ENCODE peak calls at places on chromosome 18, in four cellular contexts. One of them, this sample, is unnamed.

GRCh38 chr18:61833978-61834377 is 58.8 kb downstream of the RNF152 start:
- DNase-seq in K562: no peak
- DNase-seq in breast epithelium: no peak
- DNase-seq in stomach: no peak
- DNase-seq in this sample: no peak

GRCh38 chr18:9910709-9911108 is 3.1 kb upstream of the VAPA start:
- DNase-seq in K562: no peak
- DNase-seq in breast epithelium: no peak
- DNase-seq in stomach: no peak
- DNase-seq in this sample: no peak

GRCh38 chr18:77124452-77124922 is 8.1 kb downstream of the MBP start:
- DNase-seq in K562: no peak
- DNase-seq in breast epithelium: no peak
- DNase-seq in stomach: no peak
- DNase-seq in this sample: no peak

GRCh38 chr18:63177259-63177658 is 142.3 kb downstream of the BCL2 start:
- DNase-seq in K562: no peak
- DNase-seq in breast epithelium: no peak
- DNase-seq in stomach: no peak
- DNase-seq in this sample: no peak

GRCh38 chr18:55321268-55322175 is 266.5 kb downstream of the TCF4 start:
- DNase-seq in K562: no peak
- DNase-seq in breast epithelium: peak; percentile 61
- DNase-seq in stomach: peak; percentile 73
- DNase-seq in this sample: peak; percentile 94

GRCh38 chr18:67406678-67407077 is 109.8 kb downstream of the DSEL start:
- DNase-seq in K562: no peak
- DNase-seq in breast epithelium: no peak
- DNase-seq in stomach: no peak
- DNase-seq in this sample: no peak

GRCh38 chr18:6994719-6995430 is 122.7 kb downstream of the LAMA1 start:
- DNase-seq in K562: no peak
- DNase-seq in breast epithelium: no peak
- DNase-seq in stomach: no peak
- DNase-seq in this sample: no peak

GRCh38 chr18:42545825-42546224 is 569.7 kb downstream of the RIT2 start:
- DNase-seq in K562: no peak
- DNase-seq in breast epithelium: no peak
- DNase-seq in stomach: no peak
- DNase-seq in this sample: no peak

GRCh38 chr18:25459814-25460213 is 107.8 kb upstream of the ZNF521 start:
- DNase-seq in K562: no peak
- DNase-seq in breast epithelium: no peak
- DNase-seq in stomach: no peak
- DNase-seq in this sample: no peak

GRCh38 chr18:57630759-57631660 is 9.4 kb upstream of the NARS1 start:
- DNase-seq in K562: no peak
- DNase-seq in breast epithelium: no peak
- DNase-seq in stomach: no peak
- DNase-seq in this sample: no peak

GRCh38 chr18:64474279-64474678 is 325.4 kb upstream of the LINC00305 start:
- DNase-seq in K562: no peak
- DNase-seq in breast epithelium: no peak
- DNase-seq in stomach: no peak
- DNase-seq in this sample: no peak

GRCh38 chr18:46152436-46152807 is 48.2 kb downstream of the HAUS1 start:
- DNase-seq in K562: no peak
- DNase-seq in breast epithelium: peak; percentile 20
- DNase-seq in stomach: no peak
- DNase-seq in this sample: peak; percentile 36

GRCh38 chr18:45567123-45567522 is 48.2 kb upstream of the SLC14A2 start:
- DNase-seq in K562: no peak
- DNase-seq in breast epithelium: no peak
- DNase-seq in stomach: no peak
- DNase-seq in this sample: peak; percentile 67

GRCh38 chr18:7545734-7546133 is 21.4 kb upstream of the PTPRM start:
- DNase-seq in K562: no peak
- DNase-seq in breast epithelium: no peak
- DNase-seq in stomach: no peak
- DNase-seq in this sample: no peak

GRCh38 chr18:34321075-34321474 is 96.4 kb upstream of the NOL4 start:
- DNase-seq in K562: no peak
- DNase-seq in breast epithelium: no peak
- DNase-seq in stomach: no peak
- DNase-seq in this sample: no peak

GRCh38 chr18:59899298-59900221 is at the start of gene PMAIP1:
- DNase-seq in K562: peak; percentile 81
- DNase-seq in breast epithelium: peak; percentile 84
- DNase-seq in stomach: peak; percentile 89
- DNase-seq in this sample: peak; percentile 89

GRCh38 chr18:35998967-35999366 is 26.5 kb downstream of the RMP24 start:
- DNase-seq in K562: peak; percentile 40
- DNase-seq in breast epithelium: no peak
- DNase-seq in stomach: no peak
- DNase-seq in this sample: no peak

GRCh38 chr18:30248061-30248460 is 794.5 kb downstream of the DSC3 start:
- DNase-seq in K562: no peak
- DNase-seq in breast epithelium: no peak
- DNase-seq in stomach: no peak
- DNase-seq in this sample: no peak

GRCh38 chr18:3008546-3008945 is 4.4 kb downstream of the LPIN2 start:
- DNase-seq in K562: no peak
- DNase-seq in breast epithelium: no peak
- DNase-seq in stomach: no peak
- DNase-seq in this sample: no peak

GRCh38 chr18:62880673-62881364 is 165.5 kb downstream of the PHLPP1 start:
- DNase-seq in K562: no peak
- DNase-seq in breast epithelium: no peak
- DNase-seq in stomach: no peak
- DNase-seq in this sample: no peak

GRCh38 chr18:58823385-58823784 is 41.3 kb upstream of the ZNF532 start:
- DNase-seq in K562: no peak
- DNase-seq in breast epithelium: no peak
- DNase-seq in stomach: no peak
- DNase-seq in this sample: no peak
- TF ChIP-seq POLR2AphosphoS5 in K562: no peak
- TF ChIP-seq POLR2AphosphoS5 in breast epithelium: no peak
- TF ChIP-seq POLR2AphosphoS5 in stomach: no peak
- TF ChIP-seq POLR2AphosphoS5 in this sample: no peak

DNA sequence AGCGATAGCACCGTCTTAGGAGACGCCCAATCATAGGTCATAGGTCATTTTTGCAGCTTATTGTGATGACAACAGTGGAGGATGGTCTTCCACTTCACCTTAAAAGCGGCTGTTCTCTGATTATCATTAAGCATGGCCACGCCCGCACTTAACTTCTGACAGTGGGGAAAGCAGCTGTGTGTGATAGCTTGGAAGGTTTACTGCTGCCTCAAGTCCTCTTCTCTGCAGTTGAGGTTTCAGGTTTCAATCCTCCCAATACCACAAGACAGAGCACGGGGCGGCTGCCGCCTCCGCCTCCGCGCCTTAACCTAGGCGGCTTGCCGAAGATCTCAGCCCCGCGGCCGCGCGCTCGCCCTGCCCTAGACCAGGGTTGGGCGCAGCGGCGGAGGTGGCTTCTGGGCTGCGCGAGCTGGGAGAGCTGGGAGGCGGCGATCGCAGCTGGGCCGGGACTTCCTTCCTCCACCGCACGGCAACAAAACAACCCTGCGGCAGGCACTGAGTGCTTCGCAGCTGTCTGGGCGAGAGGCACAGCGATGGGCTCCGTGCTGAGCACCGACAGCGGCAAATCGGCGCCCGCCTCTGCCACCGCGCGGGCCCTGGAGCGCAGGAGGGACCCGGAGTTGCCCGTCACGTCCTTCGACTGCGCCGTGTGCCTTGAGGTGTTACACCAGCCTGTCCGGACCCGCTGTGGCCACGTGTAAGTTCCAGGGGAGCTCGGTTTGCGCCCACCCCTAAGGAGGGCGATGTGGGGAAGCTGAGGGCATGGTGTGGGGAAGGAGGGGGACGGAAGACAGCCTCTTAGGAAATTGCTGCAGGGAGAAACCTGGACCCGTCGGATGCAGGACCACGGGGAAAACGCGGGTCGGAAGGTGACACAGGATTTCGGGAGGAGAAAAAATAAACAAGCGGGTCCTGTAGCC is at the start of gene RNF125:
- DNase-seq in K562: peak; percentile 65
- DNase-seq in breast epithelium: peak; percentile 61
- DNase-seq in stomach: peak; percentile 84
- DNase-seq in this sample: peak; percentile 87
- TF ChIP-seq POLR2AphosphoS5 in K562: peak; percentile 21
- TF ChIP-seq POLR2AphosphoS5 in breast epithelium: peak; percentile 43
- TF ChIP-seq POLR2AphosphoS5 in stomach: peak; percentile 67
- TF ChIP-seq POLR2AphosphoS5 in this sample: peak; percentile 64

GRCh38 chr18:79899609-79900435 is 51.6 kb downstream of the SLC66A2 start:
- DNase-seq in K562: no peak
- DNase-seq in breast epithelium: no peak
- DNase-seq in stomach: no peak
- DNase-seq in this sample: peak; percentile 62
- TF ChIP-seq POLR2AphosphoS5 in K562: no peak
- TF ChIP-seq POLR2AphosphoS5 in breast epithelium: no peak
- TF ChIP-seq POLR2AphosphoS5 in stomach: no peak
- TF ChIP-seq POLR2AphosphoS5 in this sample: no peak

GRCh38 chr18:12307251-12307736 is 747 bp upstream of the TUBB6 start:
- DNase-seq in K562: no peak
- DNase-seq in breast epithelium: peak; percentile 57
- DNase-seq in stomach: no peak
- DNase-seq in this sample: peak; percentile 87
- TF ChIP-seq POLR2AphosphoS5 in K562: no peak
- TF ChIP-seq POLR2AphosphoS5 in breast epithelium: no peak
- TF ChIP-seq POLR2AphosphoS5 in stomach: peak; percentile 40
- TF ChIP-seq POLR2AphosphoS5 in this sample: no peak

GRCh38 chr18:48074929-48075706 is 144.7 kb upstream of the SMAD2 start:
- DNase-seq in K562: no peak
- DNase-seq in breast epithelium: no peak
- DNase-seq in stomach: no peak
- DNase-seq in this sample: no peak

GRCh38 chr18:48076461-48076860 is 146.0 kb upstream of the SMAD2 start:
- DNase-seq in K562: no peak
- DNase-seq in breast epithelium: no peak
- DNase-seq in stomach: no peak
- DNase-seq in this sample: no peak

GRCh38 chr18:48072428-48073204 is 142.2 kb upstream of the SMAD2 start:
- DNase-seq in K562: no peak
- DNase-seq in breast epithelium: peak; percentile 74
- DNase-seq in stomach: no peak
- DNase-seq in this sample: no peak

GRCh38 chr18:48075707-48076093 is 145.2 kb upstream of the SMAD2 start:
- DNase-seq in K562: no peak
- DNase-seq in breast epithelium: no peak
- DNase-seq in stomach: no peak
- DNase-seq in this sample: no peak

DNA sequence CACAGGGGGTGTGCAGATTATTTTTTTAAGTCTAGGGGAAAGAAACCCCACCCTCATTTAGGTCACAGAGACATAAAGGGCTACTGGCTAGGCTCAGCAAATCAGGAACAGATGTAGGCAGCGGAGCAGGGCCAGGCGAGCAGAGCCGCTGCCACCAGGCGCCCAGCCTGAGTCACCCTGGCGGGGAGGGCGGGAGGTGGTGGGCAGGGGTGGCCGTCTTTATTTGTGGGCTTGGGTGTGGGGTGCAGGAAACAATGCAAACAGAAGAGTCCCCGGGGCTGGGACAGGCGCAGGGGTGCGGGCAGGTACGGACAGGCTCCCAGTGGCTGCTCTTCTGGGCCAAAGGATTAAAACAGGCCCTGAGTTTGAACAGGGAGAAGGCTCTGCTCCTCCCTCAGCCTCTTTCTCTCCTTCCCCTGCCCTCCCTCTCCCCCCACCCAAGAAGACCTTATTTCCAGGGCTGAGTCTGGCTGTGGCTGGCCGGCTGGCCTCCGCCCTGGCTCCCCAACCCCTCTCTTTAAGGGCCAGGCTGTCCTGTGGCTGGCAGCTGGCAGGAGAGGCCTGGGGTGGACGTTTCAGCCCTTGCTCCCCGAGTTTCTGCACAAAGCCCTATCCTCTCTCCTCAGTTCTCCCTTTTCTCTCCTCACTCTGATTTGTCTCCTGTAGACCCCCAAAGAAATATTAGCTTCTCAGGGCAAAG is 142.9 kb upstream of the SMAD2 start:
- DNase-seq in K562: no peak
- DNase-seq in breast epithelium: peak; percentile 26
- DNase-seq in stomach: no peak
- DNase-seq in this sample: no peak
- TF ChIP-seq POLR2AphosphoS5 in K562: no peak
- TF ChIP-seq POLR2AphosphoS5 in breast epithelium: no peak
- TF ChIP-seq POLR2AphosphoS5 in stomach: no peak
- TF ChIP-seq POLR2AphosphoS5 in this sample: no peak

GRCh38 chr18:48002933-48003365 is 72.5 kb upstream of the SMAD2 start:
- DNase-seq in K562: no peak
- DNase-seq in breast epithelium: peak; percentile 68
- DNase-seq in stomach: peak; percentile 28
- DNase-seq in this sample: no peak
- TF ChIP-seq POLR2AphosphoS5 in K562: no peak
- TF ChIP-seq POLR2AphosphoS5 in breast epithelium: no peak
- TF ChIP-seq POLR2AphosphoS5 in stomach: no peak
- TF ChIP-seq POLR2AphosphoS5 in this sample: no peak

GRCh38 chr18:12679183-12679786 is 21.4 kb upstream of the SPIRE1 start:
- DNase-seq in K562: no peak
- DNase-seq in breast epithelium: no peak
- DNase-seq in stomach: no peak
- DNase-seq in this sample: peak; percentile 67
- TF ChIP-seq POLR2AphosphoS5 in K562: no peak
- TF ChIP-seq POLR2AphosphoS5 in breast epithelium: no peak
- TF ChIP-seq POLR2AphosphoS5 in stomach: peak; percentile 49
- TF ChIP-seq POLR2AphosphoS5 in this sample: no peak

GRCh38 chr18:56468379-56468778 is 170.0 kb downstream of the TXNL1 start:
- DNase-seq in K562: no peak
- DNase-seq in breast epithelium: no peak
- DNase-seq in stomach: no peak
- DNase-seq in this sample: no peak
- TF ChIP-seq POLR2AphosphoS5 in K562: no peak
- TF ChIP-seq POLR2AphosphoS5 in breast epithelium: no peak
- TF ChIP-seq POLR2AphosphoS5 in stomach: no peak
- TF ChIP-seq POLR2AphosphoS5 in this sample: no peak

DNA sequence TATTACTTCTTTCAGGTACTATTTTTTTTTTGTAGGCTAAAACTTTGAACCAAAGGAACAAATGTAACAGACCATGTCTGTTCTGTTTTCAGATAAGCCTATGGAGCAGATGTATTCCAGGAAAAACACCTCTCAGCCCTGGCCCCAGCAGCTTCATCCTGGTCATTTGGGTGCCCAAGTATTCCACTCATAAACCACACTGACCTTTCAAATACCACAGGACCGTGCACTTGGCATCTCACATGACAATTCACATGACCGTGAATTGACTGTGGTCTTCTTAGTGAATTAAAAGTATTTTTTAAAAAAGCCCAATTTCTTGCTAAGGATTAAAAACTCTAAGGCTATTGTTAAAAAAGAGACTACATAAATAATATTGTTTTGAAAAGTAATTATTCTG is 50.2 kb downstream of the SMIM21 start:
- DNase-seq in K562: no peak
- DNase-seq in breast epithelium: no peak
- DNase-seq in stomach: no peak
- DNase-seq in this sample: no peak
- TF ChIP-seq POLR2AphosphoS5 in K562: no peak
- TF ChIP-seq POLR2AphosphoS5 in breast epithelium: no peak
- TF ChIP-seq POLR2AphosphoS5 in stomach: no peak
- TF ChIP-seq POLR2AphosphoS5 in this sample: no peak

This sample was measured in suprapubic skin.